ENCODE peak calls at places on chromosomes 1 and 21, in four cellular contexts. H, I, L and Z are unnamed samples.

GRCh38 chr1:35725591-35725990 is 6.9 kb upstream of the C1orf216 start:
- DNase-seq in H (no peak), I (no peak), L (no peak), Z (no peak)

GRCh38 chr1:20725189-20726106 is 7.1 kb downstream of the SH2D5 start:
- DNase-seq in H (peak), I (peak), L (no peak), Z (no peak)

GRCh38 chr1:165408518-165408917 is 36.4 kb downstream of the RXRG start:
- DNase-seq in H (peak), I (peak), L (no peak), Z (peak)

GRCh38 chr21:25689226-25689625 is 45.5 kb downstream of the ATP5PF start:
- DNase-seq in H (no peak), I (no peak), L (no peak), Z (no peak)

GRCh38 chr1:27521336-27522147 is 31.6 kb upstream of the WASF2 start:
- DNase-seq in H (no peak), I (no peak), L (peak), Z (no peak)

GRCh38 chr1:236716160-236716559 is 29.9 kb downstream of the ACTN2 start:
- DNase-seq in H (no peak), I (no peak), L (no peak), Z (no peak)

GRCh38 chr1:215243275-215244054 is 160.9 kb downstream of the KCNK2 start:
- DNase-seq in H (no peak), I (no peak), L (no peak), Z (no peak)

GRCh38 chr1:152459596-152460528 is 45.8 kb upstream of the CRNN start:
- DNase-seq in H (peak), I (peak), L (peak), Z (no peak)

GRCh38 chr1:103424645-103425044 is 100.9 kb upstream of the RNPC3 start:
- DNase-seq in H (no peak), I (no peak), L (no peak), Z (no peak)

GRCh38 chr1:171299342-171299741 is 14.6 kb upstream of the FMO4 start:
- DNase-seq in H (no peak), I (no peak), L (no peak), Z (no peak)

GRCh38 chr1:25692560-25692959 is 76.0 kb downstream of the MAN1C1 start:
- DNase-seq in H (no peak), I (peak), L (no peak), Z (no peak)

GRCh38 chr1:9097947-9098705 is 28.7 kb upstream of the SLC2A5 start:
- DNase-seq in H (no peak), I (no peak), L (no peak), Z (no peak)

GRCh38 chr1:168709407-168709891 is 19.6 kb downstream of the DPT start:
- DNase-seq in H (peak), I (no peak), L (no peak), Z (no peak)

GRCh38 chr1:197395209-197395608 is 127.2 kb downstream of the CRB1 start:
- DNase-seq in H (no peak), I (no peak), L (no peak), Z (no peak)

GRCh38 chr1:38953433-38953860 is 11.8 kb upstream of the RHBDL2 start:
- DNase-seq in H (peak), I (no peak), L (no peak), Z (no peak)

GRCh38 chr1:177568702-177569101 is 397.9 kb downstream of the BRINP2 start:
- DNase-seq in H (peak), I (no peak), L (no peak), Z (no peak)

GRCh38 chr1:207815466-207815865 is 63.6 kb downstream of the CD46 start:
- DNase-seq in H (no peak), I (no peak), L (no peak), Z (no peak)

GRCh38 chr1:37809942-37810341 is 1.9 kb upstream of the YRDC start:
- DNase-seq in H (no peak), I (no peak), L (no peak), Z (no peak)